ENCODE peak calls at places on chromosome 19, in four cellular contexts. One of them, this sample, is unnamed.

GRCh38 chr19:12567951-12568350 is 16.7 kb upstream of the ZNF564 start:
- DNase-seq in RWPE1: no peak
- DNase-seq in fibroblast of pulmonary artery: no peak
- DNase-seq in IMR-90: peak; percentile 16
- DNase-seq in this sample: no peak

GRCh38 chr19:35545855-35546381 is 492 bp downstream of the TMEM147 start:
- DNase-seq in IMR-90: no peak
- DNase-seq in RWPE1: peak; percentile 56
- DNase-seq in fibroblast of pulmonary artery: no peak
- DNase-seq in this sample: no peak

GRCh38 chr19:913080-913748 is at the start of gene R3HDM4:
- DNase-seq in fibroblast of pulmonary artery: peak; percentile 48
- DNase-seq in RWPE1: peak; percentile 67
- DNase-seq in IMR-90: peak; percentile 37
- DNase-seq in this sample: peak; percentile 50

GRCh38 chr19:49691243-49692101 is 556 bp downstream of the CPT1C start:
- DNase-seq in fibroblast of pulmonary artery: peak; percentile 75
- DNase-seq in RWPE1: no peak
- DNase-seq in IMR-90: peak; percentile 70
- DNase-seq in this sample: peak; percentile 88

GRCh38 chr19:4913996-4914735 is 4.9 kb downstream of the UHRF1 start:
- DNase-seq in RWPE1: no peak
- DNase-seq in IMR-90: peak; percentile 18
- DNase-seq in fibroblast of pulmonary artery: no peak
- DNase-seq in this sample: no peak

GRCh38 chr19:10432736-10433130 is 12.4 kb downstream of the PDE4A start:
- DNase-seq in fibroblast of pulmonary artery: no peak
- DNase-seq in IMR-90: no peak
- DNase-seq in RWPE1: no peak
- DNase-seq in this sample: no peak

GRCh38 chr19:33373701-33374405 is at the start of gene CEBPG:
- DNase-seq in IMR-90: peak; percentile 64
- DNase-seq in RWPE1: peak; percentile 70
- DNase-seq in fibroblast of pulmonary artery: peak; percentile 56
- DNase-seq in this sample: no peak

GRCh38 chr19:7970716-7971448 is 27.4 kb upstream of the TIMM44 start:
- DNase-seq in fibroblast of pulmonary artery: peak; percentile 53
- DNase-seq in IMR-90: peak; percentile 28
- DNase-seq in RWPE1: peak; percentile 44
- DNase-seq in this sample: peak; percentile 70

GRCh38 chr19:13835791-13836723 is 40.8 kb downstream of the ZSWIM4 start:
- DNase-seq in fibroblast of pulmonary artery: no peak
- DNase-seq in IMR-90: no peak
- DNase-seq in RWPE1: no peak
- DNase-seq in this sample: no peak

GRCh38 chr19:38666662-38667448 is 19.4 kb downstream of the ACTN4 start:
- DNase-seq in RWPE1: no peak
- DNase-seq in IMR-90: peak; percentile 81
- DNase-seq in fibroblast of pulmonary artery: peak; percentile 85
- DNase-seq in this sample: peak; percentile 43

GRCh38 chr19:7658219-7658686 is 10.6 kb upstream of the RETN start:
- DNase-seq in fibroblast of pulmonary artery: no peak
- DNase-seq in IMR-90: no peak
- DNase-seq in RWPE1: no peak
- DNase-seq in this sample: no peak

GRCh38 chr19:48424694-48425219 is 21.0 kb upstream of the GRWD1 start:
- DNase-seq in RWPE1: peak; percentile 63
- DNase-seq in fibroblast of pulmonary artery: peak; percentile 71
- DNase-seq in IMR-90: peak; percentile 72
- DNase-seq in this sample: no peak

GRCh38 chr19:14943601-14944000 is 2.3 kb downstream of the OR7C2 start:
- DNase-seq in RWPE1: peak; percentile 12
- DNase-seq in fibroblast of pulmonary artery: peak; percentile 51
- DNase-seq in IMR-90: no peak
- DNase-seq in this sample: no peak

GRCh38 chr19:18434411-18435184 is 3.3 kb downstream of the ISYNA1 start:
- DNase-seq in fibroblast of pulmonary artery: no peak
- DNase-seq in RWPE1: no peak
- DNase-seq in IMR-90: no peak
- DNase-seq in this sample: peak; percentile 61

This sample was measured in cerebellar cortex.